ENCODE peak calls at places on chromosome 2, in ten cellular contexts. U is coronary artery, X is pancreas, S is heart right ventricle, Y is HL-60, D is AG09319, K is WTC11, N is Calu3, I is dorsolateral prefrontal cortex, A is BJ. G is an unnamed sample.

GRCh38 chr2:70090706-70091334 is 3.5 kb downstream of the PCBP1 start:
- DNase-seq in N (no peak), X (no peak), K (no peak), Y (no peak), D (no peak), S (no peak), U (no peak), A (no peak), I (no peak), G (no peak)

GRCh38 chr2:221529943-221530652 is 42.0 kb downstream of the EPHA4 start:
- DNase-seq in K (no peak), U (no peak), I (no peak), X (no peak), A (peak; percentile 70), D (peak; percentile 34), Y (no peak), N (no peak), S (no peak), G (no peak)

GRCh38 chr2:128291844-128292598 is 26.6 kb downstream of the HS6ST1 start:
- DNase-seq in I (no peak), X (no peak), K (no peak), U (no peak), N (no peak), S (no peak), A (no peak), D (no peak), Y (no peak), G (no peak)

GRCh38 chr2:197614532-197614931 is 60.9 kb downstream of the RFTN2 start:
- DNase-seq in N (peak; percentile 2), A (no peak), U (no peak), X (no peak), D (no peak), I (no peak), S (no peak), K (no peak), Y (no peak), G (no peak)

GRCh38 chr2:84029903-84030559 is 429.0 kb downstream of the SUCLG1 start:
- DNase-seq in S (no peak), Y (no peak), U (no peak), D (no peak), X (no peak), K (no peak), N (no peak), A (no peak), I (no peak), G (no peak)

GRCh38 chr2:72147303-72147970 is at the start of gene CYP26B1:
- DNase-seq in X (peak; percentile 68), K (peak; percentile 59), Y (no peak), N (no peak), U (peak; percentile 74), A (no peak), S (no peak), D (no peak), I (peak; percentile 52), G (peak; percentile 68)

GRCh38 chr2:27080603-27080938 is 2.2 kb downstream of the EMILIN1 start:
- DNase-seq in S (no peak), K (no peak), X (no peak), U (no peak), I (no peak), A (no peak), D (no peak), N (no peak), Y (no peak), G (no peak)

GRCh38 chr2:74037379-74037860 is 52.7 kb downstream of the TET3 start:
- DNase-seq in A (no peak), D (peak; percentile 15), X (no peak), S (no peak), Y (peak; percentile 80), U (no peak), K (no peak), N (no peak), I (no peak), G (no peak)

GRCh38 chr2:12289105-12289802 is 427.5 kb upstream of the TRIB2 start:
- DNase-seq in Y (no peak), I (no peak), N (no peak), A (no peak), X (no peak), D (no peak), K (no peak), S (no peak), U (no peak), G (no peak)

GRCh38 chr2:108612514-108613183 is 78.4 kb downstream of the LIMS1 start:
- DNase-seq in D (no peak), K (no peak), U (no peak), N (no peak), A (no peak), Y (no peak), X (no peak), S (no peak), I (no peak), G (no peak)

GRCh38 chr2:18910843-18911242 is 321.5 kb upstream of the NT5C1B start:
- DNase-seq in I (no peak), K (no peak), Y (no peak), D (peak; percentile 75), X (no peak), N (peak; percentile 4), U (no peak), S (no peak), A (peak; percentile 77), G (no peak)

DNA sequence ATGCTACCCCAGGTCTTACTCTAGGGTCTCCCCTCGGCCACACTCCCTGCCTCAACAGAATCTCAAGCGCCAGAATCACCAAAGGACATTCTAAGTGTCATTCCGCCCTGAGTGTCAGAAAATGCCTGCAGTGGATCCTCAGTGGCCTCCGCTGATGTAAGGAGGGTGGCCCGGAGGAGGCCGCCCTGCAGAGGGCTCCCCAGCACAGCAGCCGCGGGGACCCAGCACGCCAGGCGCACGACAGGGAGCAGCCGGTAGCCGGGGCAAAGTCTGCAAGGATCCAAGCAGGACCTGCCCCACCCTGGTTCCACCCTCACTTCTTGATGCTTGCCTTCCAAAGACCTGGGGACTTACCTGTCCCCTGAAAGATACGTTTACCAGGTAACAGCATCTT is 54.2 kb upstream of the ID2 start:
- DNase-seq in S (no peak), K (no peak), N (peak; percentile 80), A (no peak), X (no peak), Y (no peak), D (no peak), U (no peak), I (no peak), G (no peak)
- TF ChIP-seq CTCF in S (no peak), K (no peak), N (peak; percentile 32), A (no peak), X (no peak), Y (no peak), D (no peak), U (no peak), I (no peak), G (no peak)

DNA sequence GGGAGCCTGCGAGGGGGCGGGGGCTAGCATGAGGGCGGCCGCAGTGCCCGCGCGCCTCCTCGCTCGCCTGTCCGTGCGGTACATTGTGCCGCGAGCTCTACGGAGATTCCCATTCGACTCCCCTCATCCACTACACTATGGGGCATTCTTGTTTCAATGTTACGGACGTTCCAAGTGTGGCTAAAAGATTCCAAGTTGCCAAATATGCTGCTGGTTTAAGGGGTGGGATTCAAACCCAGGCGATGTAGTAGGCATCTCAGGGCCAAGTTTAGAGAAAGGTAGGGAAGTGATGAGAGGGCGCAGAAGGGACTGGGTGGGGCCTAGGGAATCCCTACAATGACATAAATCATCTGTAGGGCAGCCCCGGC is 10.0 kb upstream of the CRYBA2 start:
- DNase-seq in Y (peak; percentile 29), I (no peak), A (no peak), D (no peak), S (no peak), K (no peak), U (no peak), X (no peak), N (no peak), G (no peak)
- TF ChIP-seq CTCF in Y (no peak), I (no peak), A (no peak), D (no peak), S (peak; percentile 26), K (no peak), U (peak; percentile 12), X (peak; percentile 48), N (no peak), G (no peak)

GRCh38 chr2:218322756-218323525 is 30.6 kb upstream of the TMBIM1 start:
- DNase-seq in X (peak; percentile 85), A (no peak), U (no peak), S (peak; percentile 77), Y (peak; percentile 50), I (peak; percentile 54), D (no peak), N (peak; percentile 89), K (peak; percentile 89), G (peak; percentile 87)
- TF ChIP-seq CTCF in X (no peak), A (no peak), U (no peak), S (no peak), Y (no peak), I (no peak), D (no peak), N (no peak), K (no peak), G (no peak)

GRCh38 chr2:111149882-111150455 is 29.3 kb downstream of the BCL2L11 start:
- DNase-seq in A (no peak), N (no peak), I (no peak), Y (no peak), K (no peak), D (no peak), X (no peak), S (no peak), U (no peak), G (no peak)
- TF ChIP-seq CTCF in A (no peak), N (no peak), I (no peak), Y (no peak), K (no peak), D (no peak), X (no peak), S (no peak), U (no peak), G (no peak)

G was measured in nephron progenitor cell.